ENCODE peak calls at places on chromosome 14, in four cellular contexts. A is stimulated activated CD4-positive, alpha-beta T cell treated with anti-CD3 and anti-CD28 coated beads, TNF-alpha, amount 100 ng/mL, for 4 hours; J is astrocyte of the spinal cord; Y is adipocyte. G is an unnamed sample.

GRCh38 chr14:54867011-54867410 is 35.6 kb downstream of the GCH1 start:
- DNase-seq in A (no peak), J (no peak), Y (peak; percentile 89), G (peak; percentile 44)

GRCh38 chr14:75404843-75405242 is 23.0 kb upstream of the JDP2 start:
- DNase-seq in A (no peak), J (no peak), Y (no peak), G (no peak)

GRCh38 chr14:101508196-101508947 is 52.9 kb upstream of the DIO3 start:
- DNase-seq in A (no peak), J (no peak), Y (no peak), G (no peak)

GRCh38 chr14:105090493-105091334 is 25.5 kb upstream of the GPR132 start:
- DNase-seq in A (peak; percentile 77), J (peak; percentile 70), Y (peak; percentile 92), G (peak; percentile 80)

GRCh38 chr14:60346706-60347105 is 97.7 kb downstream of the PPM1A start:
- DNase-seq in A (no peak), J (no peak), Y (no peak), G (peak; percentile 7)

GRCh38 chr14:105481886-105482454 is 4.7 kb upstream of the CRIP1 start:
- DNase-seq in A (peak; percentile 87), J (peak; percentile 97), Y (peak; percentile 97), G (peak; percentile 98)

GRCh38 chr14:76330411-76331327 is 45.3 kb upstream of the ESRRB start:
- DNase-seq in A (no peak), J (no peak), Y (no peak), G (no peak)

GRCh38 chr14:52124791-52125661 is 56.2 kb upstream of the NID2 start:
- DNase-seq in A (no peak), J (peak; percentile 54), Y (peak; percentile 88), G (peak; percentile 91)

GRCh38 chr14:65237023-65237814 is 134.9 kb upstream of the MAX start:
- DNase-seq in A (no peak), J (no peak), Y (peak; percentile 51), G (peak; percentile 62)

GRCh38 chr14:105023791-105024480 is 3.1 kb upstream of the CDCA4 start:
- DNase-seq in A (no peak), J (peak; percentile 79), Y (peak; percentile 49), G (peak; percentile 78)

GRCh38 chr14:76863724-76864407 is 37.7 kb downstream of the LRRC74A start:
- DNase-seq in A (no peak), J (no peak), Y (no peak), G (no peak)

GRCh38 chr14:63453443-63453936 is 89.7 kb downstream of the PPP2R5E start:
- DNase-seq in A (no peak), J (no peak), Y (no peak), G (peak; percentile 27)

GRCh38 chr14:103688906-103689902 is 26.0 kb downstream of the XRCC3 start:
- DNase-seq in A (no peak), J (peak; percentile 58), Y (no peak), G (peak; percentile 79)

G was measured in GM23248.